ENCODE peak calls at places on chromosomes 2 and 18, in ten cellular contexts. T is naive thymus-derived CD8-positive, alpha-beta T cell; O is NCI-H1092 treated with DMSO at 0.1 percent for 48 hours; A is smooth muscle cell of the brain vasculature; F is Right ventricle myocardium superior; Z is stimulated activated CD4-positive, alpha-beta T cell treated with anti-CD3 and anti-CD28 coated beads, Interleukin-2, amount 100 ng/mL, for 24 hours; S is pancreas; G is EH; Y is cerebellar cortex; R is C1 segment of cervical spinal cord. H is an unnamed sample.

GRCh38 chr2:163132850-163133249 is 294.3 kb upstream of the KCNH7 start:
- DNase-seq in S (no peak), Z (no peak), Y (peak), F (no peak), A (no peak), O (peak), T (no peak), R (no peak), G (peak), H (no peak)

GRCh38 chr2:239444626-239445625 is 44.1 kb upstream of the HDAC4 start:
- DNase-seq in T (no peak), R (peak), A (no peak), G (peak), Z (no peak), S (no peak), Y (no peak), F (no peak), O (no peak), H (no peak)

GRCh38 chr2:21021430-21021829 is 22.4 kb downstream of the APOB start:
- DNase-seq in S (no peak), Z (no peak), T (no peak), Y (no peak), R (no peak), A (no peak), O (no peak), F (no peak), G (no peak), H (no peak)

GRCh38 chr2:187302619-187303018 is 145.4 kb downstream of the CALCRL start:
- DNase-seq in G (peak), Y (no peak), T (no peak), R (no peak), O (no peak), F (no peak), A (peak), Z (no peak), S (no peak), H (no peak)

GRCh38 chr18:79507076-79507545 is 111.4 kb downstream of the NFATC1 start:
- DNase-seq in G (peak), F (peak), A (no peak), Y (no peak), O (peak), T (peak), Z (no peak), R (no peak), S (peak), H (no peak)

GRCh38 chr18:78406743-78407455 is 572.7 kb upstream of the SALL3 start:
- DNase-seq in Y (no peak), T (no peak), F (no peak), Z (no peak), R (no peak), O (peak), G (no peak), A (no peak), S (no peak), H (no peak)

GRCh38 chr18:75139226-75139911 is 69.6 kb downstream of the PTGR3 start:
- DNase-seq in Y (no peak), O (no peak), Z (no peak), R (no peak), A (no peak), F (no peak), G (no peak), T (no peak), S (peak), H (no peak)

GRCh38 chr18:63970803-63971191 is 916 bp downstream of the SERPINB8 start:
- DNase-seq in A (no peak), G (peak), F (peak), O (no peak), Y (no peak), S (peak), Z (no peak), R (no peak), T (no peak), H (no peak)

GRCh38 chr2:32882911-32883810 is 63.6 kb upstream of the LTBP1 start:
- DNase-seq in Z (no peak), O (no peak), G (peak), Y (no peak), F (no peak), T (no peak), S (no peak), A (no peak), R (no peak), H (no peak)

GRCh38 chr2:72115361-72116080 is 32.1 kb downstream of the CYP26B1 start:
- DNase-seq in F (peak), O (no peak), S (peak), A (peak), R (no peak), Z (no peak), Y (no peak), G (peak), T (no peak), H (no peak)

GRCh38 chr2:148812306-148812705 is 62.7 kb upstream of the KIF5C start:
- DNase-seq in F (peak), Y (no peak), A (no peak), S (no peak), T (no peak), G (peak), O (peak), R (peak), Z (no peak), H (no peak)

H was measured in KG1.